ENCODE peak calls at places on chromosomes 4 and X, in seven cellular contexts. A is epithelial cell of esophagus, Y is spleen, H is fibroblast of lung, Z is AML-193, L is DMS 273 treated with DMSO at 0.1 percent for 48 hours, O is omental fat pad. E is an unnamed sample.

GRCh38 chr4:7857238-7857701 is 82.4 kb downstream of the AFAP1 start:
- DNase-seq in L (no peak), Z (no peak), H (peak), Y (no peak), A (peak), O (no peak), E (peak)

GRCh38 chr4:173257732-173258717 is 76.1 kb downstream of the HMGB2 start:
- DNase-seq in A (peak), Y (no peak), Z (peak), O (no peak), H (peak), L (no peak), E (peak)

GRCh38 chrX:120401301-120401700 is 39.4 kb downstream of the ATP1B4 start:
- DNase-seq in Z (no peak), H (no peak), Y (no peak), O (no peak), A (peak), L (no peak), E (no peak)

GRCh38 chrX:136395271-136395670 is 92.5 kb upstream of the BRS3 start:
- DNase-seq in A (peak), L (peak), Y (no peak), Z (no peak), H (no peak), O (no peak), E (peak)

GRCh38 chr4:88820723-88821368 is 123.2 kb upstream of the NAP1L5 start:
- DNase-seq in A (peak), O (no peak), H (no peak), L (no peak), Y (no peak), Z (no peak), E (no peak)

GRCh38 chr4:81632581-81633247 is 161.0 kb upstream of the RASGEF1B start:
- DNase-seq in Z (no peak), O (no peak), Y (no peak), H (peak), L (no peak), A (peak), E (peak)

GRCh38 chr4:24434193-24434728 is 150.1 kb downstream of the DHX15 start:
- DNase-seq in L (no peak), H (no peak), Y (no peak), A (no peak), O (no peak), Z (no peak), E (no peak)

GRCh38 chrX:132622130-132622529 is 133.3 kb upstream of the MBNL3 start:
- DNase-seq in O (no peak), A (peak), Y (no peak), Z (no peak), H (peak), L (no peak), E (peak)

GRCh38 chrX:49919617-49920016 is 2.8 kb upstream of the CLCN5 start:
- DNase-seq in Y (no peak), L (no peak), A (no peak), O (peak), H (peak), Z (no peak), E (peak)

GRCh38 chr4:56465599-56466295 is 1.7 kb upstream of the SRP72 start:
- DNase-seq in A (peak), Z (no peak), H (peak), L (no peak), Y (no peak), O (no peak), E (no peak)

GRCh38 chrX:10781847-10782530 is 161.6 kb upstream of the MID1 start:
- DNase-seq in O (no peak), Z (no peak), A (peak), L (no peak), H (peak), Y (no peak), E (no peak)

GRCh38 chrX:109920325-109920724 is 82.6 kb upstream of the TMEM164 start:
- DNase-seq in O (no peak), L (no peak), H (no peak), Z (no peak), A (no peak), Y (no peak), E (no peak)

GRCh38 chr4:189087981-189088380 is 852.7 kb upstream of the FRG1 start:
- DNase-seq in Z (no peak), Y (no peak), A (no peak), O (no peak), H (no peak), L (no peak), E (no peak)

GRCh38 chr4:140049024-140049923 is 104.7 kb downstream of the MAML3 start:
- DNase-seq in L (peak), O (no peak), A (peak), Z (peak), H (peak), Y (peak), E (peak)

GRCh38 chr4:2786152-2786671 is 6.7 kb upstream of the SH3BP2 start:
- DNase-seq in L (no peak), Y (peak), A (no peak), O (no peak), H (no peak), Z (no peak), E (no peak)